ENCODE peak calls at places on chromosomes 6 and 20, in eight cellular contexts. Y is K562; S is CD8-positive, alpha-beta memory T cell; T is cardiac muscle cell; P is aorta; H is naive thymus-derived CD4-positive, alpha-beta T cell; A is CD4-positive, alpha-beta T cell; V is A549. D is an unnamed sample.

GRCh38 chr6:40997256-40997957 is 41.6 kb downstream of the UNC5CL start:
- DNase-seq in H (no peak), A (no peak), S (no peak), P (no peak), T (peak; percentile 71), V (peak; percentile 86), Y (peak; percentile 64), D (no peak)

GRCh38 chr20:62831361-62831788 is 14.5 kb downstream of the COL9A3 start:
- DNase-seq in P (no peak), S (no peak), A (no peak), V (no peak), H (no peak), T (no peak), Y (no peak), D (no peak)

GRCh38 chr20:59455392-59456341 is 148.7 kb upstream of the PHACTR3 start:
- DNase-seq in P (peak; percentile 53), Y (peak; percentile 31), V (peak; percentile 33), A (no peak), S (no peak), H (no peak), T (peak; percentile 21), D (peak; percentile 16)

GRCh38 chr6:100464910-100465700 is at the start of gene SIM1:
- DNase-seq in V (no peak), S (no peak), P (no peak), Y (no peak), H (no peak), T (peak; percentile 87), A (no peak), D (peak; percentile 93)

GRCh38 chr6:137683886-137684285 is 183.2 kb upstream of the TNFAIP3 start:
- DNase-seq in S (no peak), T (no peak), Y (no peak), A (no peak), V (no peak), P (no peak), H (no peak), D (no peak)

GRCh38 chr6:75326557-75327258 is 42.1 kb upstream of the TMEM30A start:
- DNase-seq in S (no peak), T (peak; percentile 27), A (no peak), Y (no peak), V (peak; percentile 31), P (no peak), H (no peak), D (no peak)

GRCh38 chr20:63025534-63026331 is 19.0 kb upstream of the BHLHE23 start:
- DNase-seq in Y (no peak), V (peak; percentile 23), A (peak; percentile 34), H (no peak), T (peak; percentile 61), P (peak; percentile 44), S (peak; percentile 45), D (peak; percentile 80)

GRCh38 chr6:21609881-21610329 is 16.4 kb downstream of the SOX4 start:
- DNase-seq in H (no peak), P (no peak), Y (no peak), T (no peak), A (no peak), S (no peak), V (no peak), D (no peak)

GRCh38 chr6:168371185-168371584 is 51.6 kb upstream of the DACT2 start:
- DNase-seq in A (no peak), T (no peak), V (no peak), S (no peak), H (no peak), P (no peak), Y (no peak), D (no peak)

GRCh38 chr6:168368063-168368835 is 48.7 kb upstream of the DACT2 start:
- DNase-seq in S (no peak), H (no peak), P (no peak), Y (no peak), T (peak; percentile 82), V (no peak), A (no peak), D (no peak)

GRCh38 chr6:168370310-168370991 is 50.9 kb upstream of the DACT2 start:
- DNase-seq in T (peak; percentile 73), H (peak; percentile 60), V (peak; percentile 50), P (peak; percentile 83), Y (peak; percentile 89), S (peak; percentile 38), A (peak; percentile 62), D (peak; percentile 87)

GRCh38 chr6:168368971-168369370 is 49.4 kb upstream of the DACT2 start:
- DNase-seq in S (no peak), T (no peak), P (no peak), Y (no peak), A (no peak), H (no peak), V (no peak), D (no peak)

GRCh38 chr6:168369776-168370175 is 50.2 kb upstream of the DACT2 start:
- DNase-seq in S (no peak), H (no peak), V (no peak), Y (no peak), A (no peak), P (peak; percentile 36), T (no peak), D (no peak)
- H3K9me3 ChIP-seq in S (no peaks in the 10 kb centered on the region), H (no peaks in the 10 kb centered on the region), V (no peaks in the 10 kb centered on the region), Y (no peaks in the 10 kb centered on the region), A (no peaks in the 10 kb centered on the region), P (no peaks in the 10 kb centered on the region), T (no peaks in the 10 kb centered on the region), D (no peaks in the 10 kb centered on the region)

GRCh38 chr20:34824861-34825529 is 456 bp downstream of the NCOA6 start:
- DNase-seq in V (peak; percentile 48), A (peak; percentile 72), S (peak; percentile 69), P (peak; percentile 69), Y (peak; percentile 79), H (peak; percentile 60), T (peak; percentile 55), D (peak; percentile 75)
- H3K27ac ChIP-seq in V (peak overlapping the region; percentile 100), A (peak overlapping the region; percentile 66), S (peak overlapping the region; percentile 84), P (peak overlapping the region; percentile 64), Y (peak overlapping the region; percentile 91), H (peak overlapping the region; percentile 76), T (peak overlapping the region; percentile 99), D (peak overlapping the region; percentile 84)

GRCh38 chr20:44805335-44805734 is 5.0 kb downstream of the RIMS4 start:
- DNase-seq in H (no peak), V (no peak), S (no peak), A (no peak), T (no peak), P (no peak), Y (no peak), D (no peak)

GRCh38 chr20:44807684-44808056 is 2.7 kb downstream of the RIMS4 start:
- DNase-seq in S (no peak), A (no peak), V (no peak), P (no peak), Y (no peak), H (no peak), T (no peak), D (no peak)

GRCh38 chr20:44805991-44806729 is 4.2 kb downstream of the RIMS4 start:
- DNase-seq in H (no peak), V (peak; percentile 25), A (no peak), P (peak; percentile 82), T (peak; percentile 87), S (no peak), Y (peak; percentile 24), D (peak; percentile 48)

GRCh38 chr20:44809380-44810060 is 826 bp downstream of the RIMS4 start:
- DNase-seq in S (no peak), P (no peak), Y (no peak), V (no peak), A (no peak), T (no peak), H (no peak), D (no peak)

DNA sequence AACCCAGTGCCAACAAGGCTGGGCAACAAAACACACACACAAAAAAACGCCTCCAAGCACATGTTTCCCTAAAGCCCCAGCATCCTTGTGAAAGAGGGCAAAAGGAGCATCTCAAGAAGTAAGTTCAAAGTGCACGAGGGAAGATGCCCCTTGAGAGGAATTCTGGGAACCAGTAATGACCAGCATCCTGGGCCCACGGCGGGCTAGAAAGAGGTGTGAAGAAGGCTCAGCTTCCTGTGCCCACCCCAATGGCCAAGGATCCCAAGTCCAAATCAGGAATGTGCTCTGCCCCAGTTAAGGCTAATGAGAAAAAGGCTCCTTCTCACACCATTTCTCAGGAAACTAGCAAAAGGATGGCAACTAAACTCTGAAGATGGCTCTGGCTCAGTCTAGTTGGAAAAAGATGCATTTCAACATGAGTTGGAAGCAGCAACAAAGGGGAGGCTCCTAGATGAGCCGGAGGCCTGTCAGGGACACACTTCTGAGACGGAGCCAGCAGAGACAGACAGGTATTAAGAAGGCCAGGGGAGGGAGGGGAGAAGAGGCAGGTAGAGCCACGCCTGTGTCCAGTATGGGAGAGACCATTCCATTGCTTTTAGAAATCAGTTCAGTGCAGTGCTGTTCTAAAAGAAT is 3.2 kb downstream of the RIMS4 start:
- DNase-seq in S (no peak), P (no peak), Y (no peak), V (no peak), A (no peak), H (no peak), T (no peak), D (no peak)
- H3K9me3 ChIP-seq in S (no peaks in the 10 kb centered on the region), P (peaks cover 3% of the 10 kb centered on the region), Y (peaks cover 4% of the 10 kb centered on the region), V (peaks cover 5% of the 10 kb centered on the region), A (peaks cover 6% of the 10 kb centered on the region), H (no peaks in the 10 kb centered on the region), T (no peaks in the 10 kb centered on the region), D (peaks cover 4% of the 10 kb centered on the region)

GRCh38 chr6:89954721-89955148 is 60.5 kb downstream of the GJA10 start:
- DNase-seq in Y (no peak), V (no peak), H (peak; percentile 37), T (no peak), A (no peak), S (peak; percentile 51), P (no peak), D (no peak)
- H3K27ac ChIP-seq in Y (no peak overlapping the region), V (no peak overlapping the region), H (peak overlapping the region; percentile 44), T (no peak overlapping the region), A (peak overlapping the region; percentile 51), S (no peak overlapping the region), P (no peak overlapping the region), D (no peak overlapping the region)

GRCh38 chr6:31328355-31328960 is 28.5 kb downstream of the HLA-B start:
- DNase-seq in V (no peak), A (no peak), T (no peak), H (no peak), Y (no peak), S (no peak), P (no peak), D (no peak)

GRCh38 chr6:31336872-31337496 is 20.0 kb downstream of the HLA-B start:
- DNase-seq in A (no peak), P (no peak), S (no peak), H (no peak), V (peak; percentile 22), Y (no peak), T (no peak), D (no peak)

GRCh38 chr6:31332637-31333602 is 24.1 kb downstream of the HLA-B start:
- DNase-seq in S (peak; percentile 50), Y (no peak), T (no peak), H (no peak), P (no peak), A (no peak), V (no peak), D (no peak)
- H3K9me3 ChIP-seq in S (peaks cover 11% of the 10 kb centered on the region), Y (no peaks in the 10 kb centered on the region), T (no peaks in the 10 kb centered on the region), H (no peaks in the 10 kb centered on the region), P (peaks cover 8% of the 10 kb centered on the region), A (peaks cover 21% of the 10 kb centered on the region), V (no peaks in the 10 kb centered on the region), D (peaks cover 58% of the 10 kb centered on the region)

DNA sequence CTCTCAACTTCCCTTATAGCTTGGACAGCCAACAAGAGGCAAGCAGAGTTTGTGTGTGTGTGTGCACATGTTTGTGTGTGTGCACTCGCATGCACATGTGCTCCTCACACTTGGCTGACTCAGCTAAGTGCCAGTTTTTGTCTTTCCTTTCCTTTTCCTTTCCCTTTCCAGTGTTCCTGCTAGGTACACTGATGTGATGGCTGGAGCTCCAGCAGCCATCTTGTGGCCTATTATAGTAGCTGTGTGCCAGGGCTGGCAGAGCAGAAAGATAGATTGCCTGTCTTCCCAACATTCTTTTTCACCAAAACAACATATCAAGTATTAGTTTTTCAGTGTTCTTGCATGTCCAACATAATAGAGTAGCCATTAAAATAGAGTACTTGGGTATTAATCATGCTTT is 79.5 kb downstream of the AK9 start:
- DNase-seq in H (no peak), A (no peak), S (no peak), T (no peak), V (no peak), Y (no peak), P (no peak), D (no peak)
- H3K27ac ChIP-seq in H (no peak overlapping the region), A (no peak overlapping the region), S (no peak overlapping the region), T (no peak overlapping the region), V (no peak overlapping the region), Y (no peak overlapping the region), P (no peak overlapping the region), D (no peak overlapping the region)

D was measured in WERI-Rb-1.